ENCODE peak calls at places on chromosome 1, in nine cellular contexts. Y is DND-41; A is tibial nerve; C is psoas muscle; S is CD8-positive, alpha-beta memory T cell; Z is hepatocyte; O is left ventricle myocardium inferior; T is CD8-positive, alpha-beta T cell; G is HL-60. B is an unnamed sample.

GRCh38 chr1:9413877-9414213 is 121.2 kb downstream of the SPSB1 start:
- DNase-seq in A (no peak), T (no peak), C (no peak), O (peak), G (no peak), Y (no peak), S (no peak), Z (no peak), B (no peak)

GRCh38 chr1:117719004-117719403 is 113.2 kb downstream of the TENT5C start:
- DNase-seq in G (no peak), Z (no peak), C (no peak), A (no peak), Y (peak), S (no peak), O (no peak), T (no peak), B (no peak)

GRCh38 chr1:30847358-30847972 is 61.1 kb downstream of the SDC3 start:
- DNase-seq in S (no peak), O (peak), T (no peak), Z (peak), A (peak), Y (no peak), G (no peak), C (peak), B (peak)

GRCh38 chr1:29563571-29563970 is 327.2 kb downstream of the PTPRU start:
- DNase-seq in Y (no peak), C (no peak), T (no peak), A (no peak), S (no peak), O (no peak), Z (no peak), G (no peak), B (no peak)

GRCh38 chr1:224459936-224460335 is 25.3 kb upstream of the WDR26 start:
- DNase-seq in C (no peak), O (no peak), G (no peak), S (no peak), T (no peak), Z (no peak), Y (no peak), A (no peak), B (no peak)

GRCh38 chr1:32725595-32725942 is 23.0 kb upstream of the SYNC start:
- DNase-seq in A (no peak), C (no peak), T (no peak), S (no peak), Y (no peak), Z (no peak), O (no peak), G (no peak), B (no peak)

GRCh38 chr1:209648931-209649776 is 3.1 kb downstream of the LAMB3 start:
- DNase-seq in O (no peak), Y (no peak), T (no peak), G (peak), C (no peak), Z (peak), A (no peak), S (no peak), B (no peak)

GRCh38 chr1:25123551-25123950 is 108.8 kb downstream of the SYF2 start:
- DNase-seq in A (no peak), T (no peak), G (no peak), Y (no peak), C (no peak), O (no peak), Z (no peak), S (no peak), B (no peak)

GRCh38 chr1:205141236-205142104 is 19.7 kb upstream of the RBBP5 start:
- DNase-seq in T (peak), C (peak), Z (peak), O (peak), Y (peak), S (peak), G (peak), A (peak), B (peak)

GRCh38 chr1:151056149-151056548 is 3.3 kb downstream of the CDC42SE1 start:
- DNase-seq in Y (no peak), S (no peak), A (no peak), Z (no peak), C (no peak), O (no peak), G (no peak), T (no peak), B (no peak)

GRCh38 chr1:29655145-29655544 is 418.8 kb downstream of the PTPRU start:
- DNase-seq in T (no peak), S (no peak), C (no peak), O (no peak), Z (no peak), A (no peak), G (no peak), Y (no peak), B (peak)

GRCh38 chr1:109425391-109425790 is 857 bp downstream of the PSMA5 start:
- DNase-seq in O (no peak), G (no peak), C (no peak), S (no peak), Z (no peak), Y (no peak), A (no peak), T (no peak), B (no peak)

GRCh38 chr1:22282281-22282970 is 139.5 kb upstream of the WNT4 start:
- DNase-seq in T (no peak), C (no peak), O (no peak), A (no peak), Y (no peak), S (no peak), Z (no peak), G (no peak), B (no peak)

GRCh38 chr1:109290998-109291397 is 8.1 kb upstream of the PSRC1 start:
- DNase-seq in S (no peak), T (no peak), G (peak), Y (no peak), C (no peak), O (no peak), A (no peak), Z (no peak), B (no peak)

GRCh38 chr1:231357831-231358354 is 19.8 kb downstream of the SPRTN start:
- DNase-seq in G (peak), Y (peak), Z (peak), T (no peak), C (no peak), O (no peak), A (no peak), S (no peak), B (peak)

GRCh38 chr1:43373034-43373940 is 5.5 kb upstream of the ELOVL1 start:
- DNase-seq in A (no peak), Z (peak), C (no peak), O (peak), G (no peak), Y (no peak), S (no peak), T (no peak), B (no peak)

GRCh38 chr1:112172294-112172882 is 182.9 kb upstream of the KCND3 start:
- DNase-seq in G (peak), Z (peak), T (no peak), C (peak), Y (peak), A (peak), O (peak), S (no peak), B (no peak)

GRCh38 chr1:212749924-212750535 is 41.5 kb downstream of the NSL1 start:
- DNase-seq in A (no peak), S (no peak), C (no peak), Z (peak), T (no peak), G (no peak), O (no peak), Y (no peak), B (no peak)

GRCh38 chr1:35539824-35540261 is 17.4 kb downstream of the KIAA0319L start:
- DNase-seq in S (no peak), Y (no peak), T (no peak), O (no peak), G (no peak), A (no peak), Z (no peak), C (no peak), B (no peak)

GRCh38 chr1:24952413-24952841 is 22.4 kb upstream of the RUNX3 start:
- DNase-seq in A (no peak), G (peak), Y (peak), C (no peak), O (no peak), T (no peak), S (no peak), Z (no peak), B (no peak)

GRCh38 chr1:67724928-67725560 is 40.0 kb downstream of the GADD45A start:
- DNase-seq in G (no peak), Z (no peak), A (no peak), Y (no peak), S (no peak), T (no peak), C (peak), O (peak), B (no peak)

GRCh38 chr1:180259431-180260338 is 29.6 kb downstream of the LHX4 start:
- DNase-seq in O (no peak), G (no peak), Y (no peak), A (no peak), C (no peak), S (no peak), Z (no peak), T (no peak), B (no peak)

GRCh38 chr1:176989023-176989422 is 175.5 kb downstream of the ASTN1 start:
- DNase-seq in T (no peak), S (no peak), O (no peak), G (no peak), C (no peak), Y (no peak), Z (no peak), A (no peak), B (no peak)

GRCh38 chr1:111571987-111572386 is 47.6 kb upstream of the RAP1A start:
- DNase-seq in A (no peak), C (no peak), Y (no peak), Z (no peak), G (no peak), T (no peak), O (no peak), S (no peak), B (no peak)

GRCh38 chr1:58621375-58621774 is 44.3 kb upstream of the TACSTD2 start:
- DNase-seq in A (no peak), G (peak), S (no peak), O (no peak), C (no peak), Z (no peak), Y (no peak), T (no peak), B (no peak)

GRCh38 chr1:169586395-169587255 is at the start of gene F5:
- DNase-seq in T (peak), S (peak), C (peak), Y (peak), Z (peak), A (peak), G (peak), O (peak), B (peak)

GRCh38 chr1:88608139-88608943 is 75.7 kb upstream of the PKN2 start:
- DNase-seq in A (no peak), S (no peak), C (no peak), G (peak), Y (no peak), O (no peak), T (no peak), Z (peak), B (no peak)

GRCh38 chr1:44524655-44525530 is 119.8 kb downstream of the RNF220 start:
- DNase-seq in Z (no peak), A (no peak), G (no peak), Y (no peak), S (no peak), T (no peak), O (no peak), C (no peak), B (no peak)

GRCh38 chr1:224623310-224623714 is 7.2 kb downstream of the CNIH3 start:
- DNase-seq in O (no peak), Z (no peak), Y (peak), A (no peak), G (no peak), S (no peak), C (no peak), T (no peak), B (no peak)

GRCh38 chr1:176206006-176206960 is 803 bp downstream of the COP1 start:
- DNase-seq in G (peak), O (no peak), Z (peak), A (no peak), C (peak), T (peak), Y (peak), S (no peak), B (no peak)

GRCh38 chr1:24912359-24913273 is 17.5 kb downstream of the RUNX3 start:
- DNase-seq in A (no peak), C (no peak), Y (no peak), Z (no peak), G (no peak), O (no peak), T (no peak), S (no peak), B (no peak)

GRCh38 chr1:30749691-30750583 is 7.6 kb downstream of the LAPTM5 start:
- DNase-seq in O (no peak), Y (peak), C (no peak), Z (no peak), A (no peak), T (peak), G (no peak), S (peak), B (no peak)

GRCh38 chr1:204441558-204441957 is 29.9 kb upstream of the PPP1R15B start:
- DNase-seq in C (no peak), T (no peak), S (no peak), Y (no peak), G (no peak), O (no peak), Z (no peak), A (no peak), B (no peak)

GRCh38 chr1:178137238-178137637 is 43.3 kb downstream of the RASAL2 start:
- DNase-seq in Y (no peak), Z (no peak), O (no peak), G (no peak), T (no peak), S (no peak), A (no peak), C (no peak), B (no peak)
- H3K4me3 ChIP-seq in Y (no peak), Z (no peak), O (no peak), G (no peak), T (no peak), S (no peak), A (no peak), C (no peak), B (no peak)

DNA sequence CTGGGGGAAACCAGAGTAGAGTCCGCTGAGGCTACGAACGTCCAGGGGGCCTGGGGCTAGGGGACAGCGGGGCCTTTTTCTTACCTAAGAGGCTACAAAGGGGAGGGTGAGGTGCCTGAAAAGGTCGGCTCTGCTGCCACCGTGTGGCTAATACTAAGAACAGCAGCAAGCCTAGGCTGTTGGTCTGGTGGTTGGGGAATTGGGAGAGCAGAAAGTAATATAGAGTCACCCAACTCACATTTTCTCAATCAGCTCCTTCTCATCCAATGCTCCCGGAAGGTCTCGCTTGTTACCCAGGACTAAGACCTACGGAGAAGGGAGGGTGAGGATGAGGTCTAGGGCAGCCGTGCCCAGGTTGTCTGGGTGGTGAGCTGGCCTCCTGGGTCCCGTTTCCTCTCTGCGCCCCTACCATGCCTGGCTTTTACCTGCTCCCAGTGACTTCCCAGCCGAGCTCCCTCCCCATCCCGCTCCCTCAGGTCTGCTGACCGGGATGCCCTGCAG is 9.3 kb downstream of the ARL8A start:
- DNase-seq in G (peak), S (peak), A (no peak), T (peak), O (peak), Z (peak), C (peak), Y (peak), B (no peak)
- H3K27ac ChIP-seq in G (no peak), S (no peak), A (peak), T (no peak), O (no peak), Z (no peak), C (no peak), Y (no peak), B (no peak)

GRCh38 chr1:11898831-11899467 is 27.3 kb downstream of the KIAA2013 start:
- DNase-seq in G (no peak), C (no peak), S (no peak), T (no peak), O (no peak), Y (no peak), Z (peak), A (no peak), B (no peak)
- H3K4me3 ChIP-seq in G (no peak), C (no peak), S (no peak), T (no peak), O (no peak), Y (no peak), Z (no peak), A (no peak), B (no peak)

DNA sequence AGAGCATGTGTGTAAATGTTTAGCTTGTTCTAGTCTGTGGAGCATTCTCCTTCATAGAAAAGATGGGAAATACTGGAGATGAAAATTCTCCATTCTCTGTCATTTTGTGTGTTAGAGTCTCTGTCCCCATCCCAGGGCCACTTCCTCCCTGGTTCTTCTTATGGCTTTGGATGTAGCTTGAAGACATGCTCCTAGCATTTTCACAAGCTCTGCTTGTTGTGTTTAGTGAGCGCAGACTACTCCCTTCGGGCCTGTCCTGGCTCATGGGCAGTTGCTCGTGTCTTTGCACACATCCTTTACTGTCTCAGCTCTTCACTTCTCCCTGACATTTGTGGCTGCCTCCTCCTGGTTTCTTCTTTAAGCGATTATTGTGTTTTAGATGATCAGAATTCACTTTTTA is 30.4 kb downstream of the MAPKAPK2 start:
- DNase-seq in C (no peak), A (no peak), T (no peak), S (no peak), O (no peak), Y (no peak), G (no peak), Z (no peak), B (no peak)
- H3K27ac ChIP-seq in C (peak), A (peak), T (no peak), S (peak), O (peak), Y (no peak), G (no peak), Z (peak), B (peak)

DNA sequence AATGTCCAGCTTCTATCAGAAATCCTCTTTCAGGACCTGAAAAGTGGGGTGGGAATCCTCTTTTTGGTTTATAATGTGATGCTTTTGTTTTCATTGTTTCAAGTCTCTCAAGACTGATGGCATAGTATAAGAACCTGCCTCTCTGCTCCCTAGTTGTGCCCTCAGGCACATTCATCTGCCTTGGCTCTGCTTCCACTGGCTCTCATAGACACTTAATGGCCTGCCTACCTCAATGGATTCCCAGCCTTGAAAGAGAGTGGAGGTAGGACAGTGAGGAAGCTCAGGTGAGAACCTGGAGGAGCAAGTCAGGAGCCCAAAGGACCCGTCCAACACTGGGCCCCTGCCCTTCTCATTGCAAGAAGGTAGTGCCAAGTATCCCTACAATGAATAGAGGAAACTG is 4.8 kb downstream of the TTLL7 start:
- DNase-seq in S (no peak), A (no peak), O (no peak), Z (no peak), T (no peak), Y (no peak), C (no peak), G (no peak), B (no peak)
- H3K4me3 ChIP-seq in S (no peak), A (no peak), O (no peak), Z (no peak), T (no peak), Y (no peak), C (no peak), G (no peak), B (no peak)

DNA sequence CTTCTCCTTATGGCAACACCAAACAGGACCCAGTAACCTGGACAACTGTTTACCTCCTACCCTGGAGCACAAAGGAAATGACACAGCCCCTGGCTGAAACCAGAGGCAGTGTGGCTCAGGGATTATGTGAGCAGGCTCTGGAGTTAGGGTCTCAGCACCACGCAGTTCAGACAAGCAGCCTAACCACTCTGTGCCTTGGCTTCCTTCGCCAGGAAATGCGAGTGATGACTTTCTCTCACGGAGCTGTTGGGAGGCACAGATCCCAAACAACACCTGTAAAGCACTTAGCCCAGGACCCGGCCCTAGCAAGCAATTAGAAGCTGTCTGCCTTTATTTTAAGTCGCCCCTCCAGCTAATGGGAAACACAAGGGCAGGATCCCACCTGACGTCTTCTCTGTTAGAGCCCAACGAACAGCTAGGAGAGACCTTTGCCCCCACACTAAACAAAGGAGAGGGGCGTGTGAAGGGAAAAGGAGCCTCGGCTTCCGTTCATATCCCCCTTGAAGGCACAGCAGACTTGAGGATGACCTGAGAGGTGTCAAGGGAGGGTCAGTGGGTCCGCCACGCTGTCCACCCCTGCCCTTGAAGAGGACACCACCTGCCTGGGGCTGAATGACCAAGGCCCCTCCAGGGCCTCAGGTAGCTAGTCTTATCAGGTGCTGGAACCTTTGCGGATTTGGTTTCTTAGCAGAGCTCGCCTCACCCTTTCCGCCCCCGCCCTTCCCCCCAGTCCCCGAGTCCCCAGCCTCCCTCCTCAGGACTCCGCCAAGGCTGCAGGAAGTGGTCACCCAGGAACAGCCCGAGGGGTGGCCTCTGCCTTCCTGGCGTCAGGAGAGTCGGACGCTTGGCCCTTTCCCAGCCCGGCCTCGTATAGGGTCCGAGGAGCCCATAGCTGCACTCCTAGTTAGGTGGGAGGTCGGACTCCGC is 836 bp downstream of the TMEM63A start:
- DNase-seq in C (peak), A (peak), Y (peak), Z (peak), T (no peak), G (peak), S (no peak), O (peak), B (no peak)
- H3K27ac ChIP-seq in C (peak), A (peak), Y (peak), Z (peak), T (peak), G (peak), S (peak), O (peak), B (peak)